ENCODE peak calls at places on chromosomes 3 and 15, in eight cellular contexts. S is iPS-NIHi11; M is A549; F is AG04449; Q is lower leg skin; L is activated CD4-positive, alpha-beta T cell treated with anti-CD3 and anti-CD28 coated beads, Interleukin-2, amount 10 ng/mL, durations not matched to agents 7 days and 5 days; K is H9; J is fibroblast of pulmonary artery. W is an unnamed sample.

GRCh38 chr15:45776772-45777171 is 141.9 kb downstream of the SQOR start:
- DNase-seq in S (no peak), M (no peak), F (no peak), Q (no peak), L (no peak), K (no peak), J (no peak), W (no peak)

GRCh38 chr3:45218578-45219390 is 7.3 kb downstream of the TMEM158 start:
- DNase-seq in S (no peak), M (no peak), F (no peak), Q (no peak), L (no peak), K (no peak), J (peak; percentile 46), W (no peak)

GRCh38 chr15:40957041-40957555 is 3.8 kb downstream of the CHAC1 start:
- DNase-seq in S (no peak), M (no peak), F (no peak), Q (no peak), L (no peak), K (no peak), J (no peak), W (no peak)

GRCh38 chr15:81303241-81304225 is 20.4 kb downstream of the STARD5 start:
- DNase-seq in S (peak; percentile 69), M (no peak), F (no peak), Q (peak; percentile 70), L (no peak), K (no peak), J (peak; percentile 37), W (no peak)

GRCh38 chr15:88981244-88982215 is 68.4 kb upstream of the MFGE8 start:
- DNase-seq in S (peak; percentile 26), M (peak; percentile 86), F (no peak), Q (peak; percentile 73), L (no peak), K (no peak), J (no peak), W (no peak)

GRCh38 chr3:4633078-4634004 is 140.2 kb downstream of the ITPR1 start:
- DNase-seq in S (peak; percentile 60), M (peak; percentile 67), F (peak; percentile 31), Q (no peak), L (peak; percentile 35), K (no peak), J (peak; percentile 85), W (no peak)

GRCh38 chr3:65810277-65810676 is 228.4 kb downstream of the MAGI1 start:
- DNase-seq in S (no peak), M (no peak), F (no peak), Q (no peak), L (no peak), K (no peak), J (no peak), W (no peak)

GRCh38 chr15:71201471-71201870 is 86.2 kb downstream of the THSD4 start:
- DNase-seq in S (no peak), M (peak; percentile 29), F (no peak), Q (peak; percentile 76), L (no peak), K (no peak), J (no peak), W (no peak)

GRCh38 chr3:107913671-107914070 is 177.2 kb downstream of the CD47 start:
- DNase-seq in S (no peak), M (no peak), F (no peak), Q (no peak), L (no peak), K (no peak), J (peak; percentile 96), W (no peak)

GRCh38 chr15:81002254-81003022 is 1.7 kb downstream of the TLNRD1 start:
- DNase-seq in S (peak; percentile 57), M (peak; percentile 33), F (no peak), Q (peak; percentile 87), L (no peak), K (peak; percentile 63), J (peak; percentile 37), W (no peak)

GRCh38 chr15:70271422-70272088 is 173.8 kb upstream of the TLE3 start:
- DNase-seq in S (peak; percentile 49), M (peak; percentile 92), F (peak; percentile 93), Q (no peak), L (no peak), K (no peak), J (peak; percentile 97), W (peak; percentile 83)

GRCh38 chr3:186110975-186111974 is 2.4 kb upstream of the ETV5 start:
- DNase-seq in S (no peak), M (no peak), F (no peak), Q (no peak), L (no peak), K (no peak), J (no peak), W (no peak)

GRCh38 chr3:108180214-108180613 is 42.0 kb downstream of the IFT57 start:
- DNase-seq in S (no peak), M (no peak), F (no peak), Q (no peak), L (no peak), K (no peak), J (peak; percentile 31), W (no peak)

GRCh38 chr3:195910499-195910845 is 2.1 kb upstream of the TNK2 start:
- DNase-seq in S (no peak), M (no peak), F (no peak), Q (peak; percentile 84), L (no peak), K (no peak), J (no peak), W (no peak)

GRCh38 chr3:154240235-154240634 is 84.1 kb downstream of the DHX36 start:
- DNase-seq in S (no peak), M (no peak), F (no peak), Q (no peak), L (no peak), K (no peak), J (no peak), W (no peak)

GRCh38 chr15:66293085-66293418 is 316 bp upstream of the DIS3L start:
- DNase-seq in S (no peak), M (no peak), F (no peak), Q (no peak), L (no peak), K (no peak), J (no peak), W (no peak)

GRCh38 chr3:97559398-97559797 is 205.2 kb upstream of the ARL6 start:
- DNase-seq in S (no peak), M (no peak), F (no peak), Q (no peak), L (no peak), K (no peak), J (no peak), W (no peak)

GRCh38 chr15:80942746-80943565 is 46.7 kb downstream of the MESD start:
- DNase-seq in S (no peak), M (no peak), F (no peak), Q (peak; percentile 78), L (no peak), K (no peak), J (no peak), W (no peak)

GRCh38 chr3:165254812-165255211 is 58.6 kb upstream of the SLITRK3 start:
- DNase-seq in S (peak; percentile 29), M (peak; percentile 72), F (no peak), Q (no peak), L (no peak), K (no peak), J (peak; percentile 45), W (no peak)

GRCh38 chr3:149373235-149374125 is 4.0 kb downstream of the TM4SF1 start:
- DNase-seq in S (no peak), M (peak; percentile 73), F (no peak), Q (no peak), L (no peak), K (no peak), J (peak; percentile 92), W (no peak)

GRCh38 chr3:46110701-46111493 is 83.6 kb upstream of the XCR1 start:
- DNase-seq in S (peak; percentile 46), M (peak; percentile 42), F (peak; percentile 7), Q (peak; percentile 79), L (peak; percentile 35), K (no peak), J (peak; percentile 67), W (peak; percentile 80)

GRCh38 chr3:18389108-18389733 is 35.9 kb downstream of the SATB1 start:
- DNase-seq in S (no peak), M (peak; percentile 15), F (no peak), Q (no peak), L (peak; percentile 53), K (no peak), J (peak; percentile 35), W (no peak)

GRCh38 chr3:141878812-141879211 is 2.4 kb downstream of the ATP1B3 start:
- DNase-seq in S (no peak), M (no peak), F (no peak), Q (no peak), L (no peak), K (no peak), J (peak; percentile 68), W (no peak)

GRCh38 chr3:84885199-84885882 is 73.4 kb upstream of the CADM2 start:
- DNase-seq in S (no peak), M (no peak), F (no peak), Q (no peak), L (no peak), K (no peak), J (no peak), W (no peak)

GRCh38 chr3:41485484-41485883 is 286.2 kb downstream of the CTNNB1 start:
- DNase-seq in S (no peak), M (no peak), F (no peak), Q (no peak), L (no peak), K (no peak), J (no peak), W (no peak)

GRCh38 chr3:114213669-114214541 is 23.5 kb downstream of the ZNF80 start:
- DNase-seq in S (peak; percentile 44), M (peak; percentile 4), F (peak; percentile 33), Q (no peak), L (peak; percentile 74), K (peak; percentile 68), J (peak; percentile 55), W (no peak)

GRCh38 chr3:127112796-127113570 is 79.9 kb upstream of the PRR23E start:
- DNase-seq in S (no peak), M (no peak), F (no peak), Q (peak; percentile 23), L (no peak), K (no peak), J (no peak), W (no peak)